ENCODE peak calls at places on chromosomes 13 and 19, in six cellular contexts. O, V, I, L, M and Z are unnamed samples.

GRCh38 chr13:44417446-44417845 is 43.8 kb downstream of the SERP2 start:
- DNase-seq in I (no peak), L (no peak), O (no peak), M (no peak), V (no peak), Z (no peak)

GRCh38 chr13:77339408-77339807 is 12.5 kb upstream of the MYCBP2 start:
- DNase-seq in O (no peak), V (no peak), L (no peak), M (no peak), I (no peak), Z (no peak)

GRCh38 chr13:99977334-99977911 is 4.2 kb upstream of the ZIC2 start:
- DNase-seq in O (no peak), V (no peak), L (no peak), I (no peak), M (no peak), Z (no peak)

GRCh38 chr13:112840472-112841302 is 128.3 kb upstream of the MCF2L start:
- DNase-seq in V (no peak), M (no peak), O (no peak), L (no peak), I (no peak), Z (no peak)

GRCh38 chr13:49354719-49355118 is 89.1 kb downstream of the CAB39L start:
- DNase-seq in L (no peak), O (no peak), M (no peak), I (no peak), V (no peak), Z (no peak)

GRCh38 chr19:615619-616018 is 17.7 kb downstream of the POLRMT start:
- DNase-seq in O (peak; percentile 27), I (no peak), L (no peak), M (peak; percentile 46), V (no peak), Z (no peak)

GRCh38 chr13:47334173-47334572 is 437.3 kb upstream of the HTR2A start:
- DNase-seq in I (no peak), M (no peak), L (no peak), O (peak; percentile 59), V (peak; percentile 5), Z (peak; percentile 28)

GRCh38 chr19:35142531-35143230 is 374 bp upstream of the FXYD7 start:
- DNase-seq in L (peak; percentile 66), I (peak; percentile 80), O (peak; percentile 52), M (peak; percentile 43), V (peak; percentile 65), Z (no peak)

GRCh38 chr13:23610966-23611486 is 40.8 kb downstream of the TNFRSF19 start:
- DNase-seq in O (peak; percentile 81), L (no peak), M (no peak), I (no peak), V (peak; percentile 17), Z (no peak)

GRCh38 chr13:106533101-106533939 is 2.1 kb downstream of the EFNB2 start:
- DNase-seq in M (peak; percentile 80), O (peak; percentile 90), V (peak; percentile 92), I (peak; percentile 93), L (peak; percentile 81), Z (peak; percentile 84)

GRCh38 chr19:2982983-2983350 is 5.6 kb downstream of the TLE6 start:
- DNase-seq in M (peak; percentile 79), I (peak; percentile 88), V (peak; percentile 31), O (peak; percentile 97), L (no peak), Z (peak; percentile 90)

GRCh38 chr13:46496086-46496485 is 56.9 kb upstream of the LRCH1 start:
- DNase-seq in O (no peak), I (no peak), V (no peak), M (no peak), L (no peak), Z (no peak)

GRCh38 chr19:54279441-54279962 is 1.4 kb downstream of the LILRB2 start:
- DNase-seq in V (no peak), L (no peak), I (no peak), M (no peak), O (no peak), Z (no peak)

GRCh38 chr13:26897706-26898550 is 137.3 kb upstream of the GPR12 start:
- DNase-seq in V (no peak), M (no peak), L (no peak), O (no peak), I (no peak), Z (no peak)

GRCh38 chr19:13748169-13748884 is 16.0 kb upstream of the MRI1 start:
- DNase-seq in O (peak; percentile 53), V (peak; percentile 47), M (peak; percentile 32), I (no peak), L (no peak), Z (peak; percentile 27)

GRCh38 chr19:5321851-5322681 is 18.5 kb downstream of the PTPRS start:
- DNase-seq in I (no peak), M (no peak), L (no peak), V (no peak), O (no peak), Z (no peak)

GRCh38 chr13:40490086-40490723 is 176.2 kb downstream of the FOXO1 start:
- DNase-seq in O (no peak), M (peak; percentile 23), I (no peak), V (peak; percentile 63), L (no peak), Z (peak; percentile 47)

GRCh38 chr13:33263976-33264619 is 21.5 kb downstream of the STARD13 start:
- DNase-seq in M (no peak), V (no peak), O (no peak), I (no peak), L (no peak), Z (no peak)

GRCh38 chr13:70817571-70817970 is 709.3 kb upstream of the KLHL1 start:
- DNase-seq in M (peak; percentile 12), V (no peak), L (no peak), O (no peak), I (no peak), Z (no peak)

GRCh38 chr13:59906413-59907027 is 257.2 kb downstream of the DIAPH3 start:
- DNase-seq in O (peak; percentile 68), V (peak; percentile 19), M (peak; percentile 40), I (no peak), L (no peak), Z (peak; percentile 43)

GRCh38 chr19:51784922-51785690 is 9.9 kb upstream of the FPR3 start:
- DNase-seq in V (peak; percentile 51), M (peak; percentile 72), I (peak; percentile 70), L (no peak), O (peak; percentile 91), Z (peak; percentile 90)

GRCh38 chr13:19764237-19764636 is 18.5 kb downstream of the PSPC1 start:
- DNase-seq in L (no peak), I (no peak), O (no peak), M (no peak), V (no peak), Z (no peak)

GRCh38 chr13:33639640-33640080 is 178.3 kb upstream of the RFC3 start:
- DNase-seq in I (no peak), M (peak; percentile 86), L (no peak), O (no peak), V (no peak), Z (peak; percentile 58)

GRCh38 chr13:43405457-43405856 is 381.3 kb downstream of the ENOX1 start:
- DNase-seq in O (peak; percentile 62), M (peak; percentile 81), L (no peak), I (no peak), V (no peak), Z (peak; percentile 55)

GRCh38 chr19:58059003-58059671 is at the start of gene ZNF135:
- DNase-seq in I (peak; percentile 83), V (peak; percentile 85), L (peak; percentile 70), O (peak; percentile 94), M (peak; percentile 75), Z (no peak)

GRCh38 chr19:21472507-21472906 is 32.9 kb upstream of the ZNF429 start:
- DNase-seq in V (no peak), L (no peak), O (no peak), M (no peak), I (no peak), Z (no peak)

GRCh38 chr19:21468791-21469190 is 36.6 kb upstream of the ZNF429 start:
- DNase-seq in I (peak; percentile 25), M (no peak), O (no peak), L (no peak), V (no peak), Z (no peak)

GRCh38 chr19:21474671-21475181 is 30.7 kb upstream of the ZNF429 start:
- DNase-seq in O (peak; percentile 71), M (peak; percentile 24), I (peak; percentile 85), L (peak; percentile 75), V (peak; percentile 80), Z (no peak)
- TF ChIP-seq CTCF in O (no peak), M (no peak), I (peak; percentile 5), L (no peak), V (no peak), Z (no peak)

GRCh38 chr19:19776206-19777008 is 43.5 kb upstream of the ZNF14 start:
- DNase-seq in V (peak; percentile 97), L (peak; percentile 94), I (peak; percentile 99), M (peak; percentile 100), O (peak; percentile 100), Z (peak; percentile 99)
- TF ChIP-seq CTCF in V (no peak), L (no peak), I (no peak), M (no peak), O (no peak), Z (no peak)

GRCh38 chr19:40927567-40927966 is 45.5 kb upstream of the CYP2A7 start:
- DNase-seq in I (no peak), V (no peak), O (no peak), M (no peak), L (no peak), Z (no peak)

GRCh38 chr19:40936755-40937154 is 54.3 kb upstream of the CYP2B6 start:
- DNase-seq in L (no peak), M (no peak), O (no peak), V (no peak), I (no peak), Z (no peak)

GRCh38 chr19:40932008-40932959 is 50.3 kb upstream of the CYP2A7 start:
- DNase-seq in O (no peak), I (no peak), M (no peak), L (no peak), V (no peak), Z (no peak)

GRCh38 chr19:40928859-40929258 is 46.8 kb upstream of the CYP2A7 start:
- DNase-seq in M (no peak), V (no peak), I (no peak), L (no peak), O (peak; percentile 44), Z (no peak)

GRCh38 chr19:40933025-40933424 is 51.0 kb upstream of the CYP2A7 start:
- DNase-seq in L (no peak), I (no peak), M (no peak), O (peak; percentile 30), V (no peak), Z (peak; percentile 46)
- TF ChIP-seq CTCF in L (no peak), I (no peak), M (no peak), O (peak; percentile 17), V (no peak), Z (no peak)

GRCh38 chr19:48637948-48638830 is 1.0 kb upstream of the DBP start:
- DNase-seq in I (peak; percentile 89), M (peak; percentile 93), O (peak; percentile 99), L (peak; percentile 59), V (peak; percentile 86), Z (peak; percentile 92)
- TF ChIP-seq CTCF in I (no peak), M (peak; percentile 24), O (peak; percentile 17), L (no peak), V (no peak), Z (no peak)

GRCh38 chr19:47035495-47036232 is 12.8 kb downstream of the TMEM160 start:
- DNase-seq in V (peak; percentile 97), I (peak; percentile 94), M (peak; percentile 96), O (peak; percentile 85), L (peak; percentile 98), Z (peak; percentile 95)
- TF ChIP-seq CTCF in V (peak; percentile 98), I (peak; percentile 98), M (peak; percentile 86), O (peak; percentile 91), L (peak; percentile 94), Z (peak; percentile 91)